ENCODE peak calls at places on chromosomes 2 and 18, in nine cellular contexts. H, X, S, F, G, M, C, Q and D are unnamed samples. For H3K4me1 and H3K36me3, the result is how much of the 10 kb centered on the place peaks cover.

GRCh38 chr2:185980944-185981343 is 242.3 kb downstream of the FSIP2 start:
- DNase-seq in X (no peak), S (no peak), H (no peak), F (no peak), Q (no peak), M (no peak), G (no peak), C (no peak), D (no peak)

GRCh38 chr2:112728384-112729175 is 7.8 kb downstream of the NT5DC4 start:
- DNase-seq in Q (peak), S (no peak), F (no peak), G (no peak), M (no peak), H (no peak), C (no peak), X (no peak), D (no peak)

GRCh38 chr2:60818272-60818671 is 62.2 kb downstream of the PAPOLG start:
- DNase-seq in C (no peak), X (no peak), H (no peak), M (no peak), F (no peak), Q (no peak), S (peak), G (no peak), D (no peak)

GRCh38 chr18:37566479-37567060 is 972 bp upstream of the CELF4 start:
- DNase-seq in H (no peak), F (no peak), Q (peak), X (no peak), S (no peak), M (no peak), G (no peak), C (no peak), D (no peak)

GRCh38 chr18:79947881-79948610 is 3.4 kb downstream of the SLC66A2 start:
- DNase-seq in M (peak), S (no peak), F (no peak), G (peak), H (peak), Q (peak), X (no peak), C (no peak), D (no peak)

GRCh38 chr2:130840506-130840905 is 3.8 kb downstream of the ARHGEF4 start:
- DNase-seq in M (peak), S (no peak), G (no peak), C (no peak), H (no peak), F (no peak), X (no peak), Q (peak), D (no peak)

GRCh38 chr2:10281891-10282290 is 20.8 kb upstream of the HPCAL1 start:
- DNase-seq in H (no peak), G (no peak), F (no peak), X (no peak), C (no peak), M (no peak), S (no peak), Q (peak), D (no peak)

GRCh38 chr18:49814147-49814499 is 790 bp upstream of the ACAA2 start:
- DNase-seq in G (no peak), X (no peak), M (no peak), S (peak), Q (no peak), F (peak), H (peak), C (peak), D (peak)

GRCh38 chr2:43139996-43140621 is 86.3 kb downstream of the ZFP36L2 start:
- DNase-seq in X (no peak), C (peak), S (no peak), H (peak), F (no peak), G (no peak), M (peak), Q (peak), D (peak)

DNA sequence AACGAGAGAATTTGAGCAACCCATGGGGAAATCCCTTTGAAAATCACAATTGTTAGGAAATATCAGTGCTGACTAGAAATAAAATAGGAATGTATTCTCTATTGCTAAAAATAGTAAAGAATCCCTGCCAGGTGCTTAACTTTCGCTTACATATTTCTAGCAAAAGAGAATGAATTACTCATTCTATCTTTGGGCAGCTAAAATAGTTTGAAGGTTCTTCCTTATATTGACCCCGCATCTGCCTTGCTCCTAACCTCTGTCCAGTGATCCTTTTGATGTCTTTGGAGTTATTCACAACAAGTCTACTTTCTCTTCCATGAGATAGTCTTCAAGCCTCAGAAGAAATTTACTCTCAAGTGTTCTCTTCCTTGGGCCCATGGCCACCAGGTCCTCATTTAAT is 103.8 kb downstream of the PLCL1 start:
- DNase-seq in C (no peak), G (no peak), M (no peak), H (no peak), S (no peak), F (no peak), Q (no peak), X (no peak), D (no peak)
- H3K4me3 ChIP-seq in C (no peak), G (no peak), M (no peak), H (no peak), S (no peak), F (no peak), Q (no peak), X (no peak), D (no peak)

DNA sequence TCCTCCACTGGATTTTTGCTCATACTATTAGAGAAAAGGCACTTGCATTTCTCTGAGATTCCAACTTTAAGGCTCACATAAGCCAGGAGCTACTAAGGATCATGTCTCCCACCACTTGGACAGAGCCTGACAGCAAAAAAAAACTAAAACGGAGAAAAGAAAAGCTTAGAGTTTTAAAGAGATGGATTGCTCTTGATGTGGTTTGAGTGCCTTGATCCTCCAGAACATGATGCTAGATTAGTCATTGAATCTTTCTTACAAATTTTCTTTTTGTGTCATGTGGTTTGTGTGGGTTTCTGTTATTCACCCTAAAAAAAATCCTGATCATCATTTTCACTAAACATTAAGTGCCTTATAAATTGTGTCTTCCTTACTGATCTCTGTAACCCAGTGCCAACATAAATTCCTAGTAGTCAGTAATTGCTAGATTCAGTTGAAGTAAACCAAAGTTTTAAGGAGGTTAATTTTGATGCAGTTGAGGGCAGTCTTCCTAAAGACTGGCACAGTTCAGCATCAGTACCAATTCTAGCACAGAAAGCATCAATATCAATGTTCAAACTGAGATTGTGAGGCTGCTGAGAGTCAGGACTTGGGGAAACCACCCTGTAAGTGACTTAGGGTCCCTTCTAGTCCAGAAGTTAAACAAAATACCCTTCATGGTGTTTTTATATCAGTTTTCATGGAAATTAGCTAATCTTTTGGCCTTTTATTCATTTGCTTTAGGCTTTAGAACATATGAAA is 206.3 kb downstream of the RAD51AP2 start:
- DNase-seq in C (no peak), M (no peak), Q (no peak), X (no peak), F (no peak), G (no peak), H (no peak), S (no peak), D (peak)
- H3K4me1 ChIP-seq in C (under half), M (under half), Q (under half), X (under half), F (under half), G (under half), H (under half), S (under half), D (under half)

GRCh38 chr18:3269241-3269640 is 7.3 kb downstream of the MYL12B start:
- DNase-seq in Q (no peak), F (no peak), S (no peak), G (no peak), C (no peak), H (no peak), M (no peak), X (no peak), D (peak)

GRCh38 chr18:3268306-3268705 is 6.4 kb downstream of the MYL12B start:
- DNase-seq in F (no peak), Q (no peak), G (no peak), M (no peak), H (no peak), S (no peak), C (no peak), X (no peak), D (no peak)

GRCh38 chr18:3269900-3270299 is 8.0 kb downstream of the MYL12B start:
- DNase-seq in H (no peak), S (no peak), C (no peak), X (no peak), F (no peak), G (no peak), Q (no peak), M (no peak), D (no peak)

DNA sequence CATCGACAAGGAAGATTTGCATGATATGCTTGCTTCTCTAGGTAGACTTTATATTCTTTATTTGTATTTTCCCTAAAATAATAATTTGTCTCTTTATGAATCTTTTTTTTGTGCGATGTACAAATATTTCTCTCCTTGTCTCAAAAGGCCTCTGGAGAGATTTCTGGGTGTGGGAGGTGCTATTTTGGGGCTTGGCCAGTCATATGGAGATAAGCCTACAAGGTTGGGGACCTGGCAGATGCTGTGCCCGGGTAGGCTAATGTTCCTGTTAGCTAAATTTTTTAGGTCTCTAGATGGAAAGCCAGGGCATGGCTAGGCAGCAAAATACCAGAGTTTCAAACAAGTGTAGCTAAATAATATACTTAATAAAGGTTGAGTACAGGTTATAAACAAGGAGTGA is 11.1 kb downstream of the MYL12B start:
- DNase-seq in S (no peak), C (no peak), X (no peak), F (no peak), M (no peak), Q (no peak), H (no peak), G (no peak), D (no peak)
- H3K36me3 ChIP-seq in S (half or more), C (half or more), X (half or more), F (under half), M (under half), Q (half or more), H (half or more), G (under half), D (half or more)

DNA sequence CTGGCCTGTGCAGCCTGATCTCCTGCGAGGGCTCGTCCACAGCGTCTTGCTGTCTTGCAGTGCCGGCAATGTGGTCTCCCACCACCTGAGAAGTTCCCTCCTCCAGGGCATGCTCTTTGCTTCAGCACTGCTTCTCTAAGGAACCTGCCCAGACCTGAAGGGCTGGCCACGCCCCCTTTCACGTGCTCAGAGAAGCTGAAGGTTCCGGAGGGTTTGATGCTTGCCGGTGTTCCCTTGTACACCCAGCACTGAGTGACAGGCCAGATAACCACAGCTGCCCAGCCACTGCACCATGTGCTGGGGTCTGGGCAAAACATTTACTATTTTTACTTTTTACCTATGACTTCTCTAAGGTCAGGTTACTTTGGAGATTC is 1.7 kb upstream of the POLR2D start:
- DNase-seq in F (no peak), H (peak), M (peak), G (peak), S (peak), Q (peak), X (peak), C (no peak), D (no peak)
- H3K4me3 ChIP-seq in F (no peak), H (no peak), M (no peak), G (no peak), S (no peak), Q (no peak), X (no peak), C (no peak), D (no peak)

GRCh38 chr2:173079141-173079540 is 3.5 kb downstream of the MAP3K20 start:
- DNase-seq in G (no peak), S (no peak), H (no peak), F (no peak), Q (no peak), C (no peak), M (no peak), X (no peak), D (no peak)

GRCh38 chr2:173075781-173076556 is at the start of gene MAP3K20:
- DNase-seq in M (peak), H (peak), Q (peak), C (peak), G (peak), X (peak), F (peak), S (peak), D (peak)

GRCh38 chr2:173077506-173078177 is 2.0 kb downstream of the MAP3K20 start:
- DNase-seq in M (no peak), X (no peak), C (no peak), H (no peak), S (no peak), Q (no peak), G (no peak), F (no peak), D (no peak)

GRCh38 chr2:173076557-173077345 is 1.1 kb downstream of the MAP3K20 start:
- DNase-seq in F (peak), G (peak), S (peak), C (peak), H (peak), Q (peak), M (peak), X (no peak), D (peak)

DNA sequence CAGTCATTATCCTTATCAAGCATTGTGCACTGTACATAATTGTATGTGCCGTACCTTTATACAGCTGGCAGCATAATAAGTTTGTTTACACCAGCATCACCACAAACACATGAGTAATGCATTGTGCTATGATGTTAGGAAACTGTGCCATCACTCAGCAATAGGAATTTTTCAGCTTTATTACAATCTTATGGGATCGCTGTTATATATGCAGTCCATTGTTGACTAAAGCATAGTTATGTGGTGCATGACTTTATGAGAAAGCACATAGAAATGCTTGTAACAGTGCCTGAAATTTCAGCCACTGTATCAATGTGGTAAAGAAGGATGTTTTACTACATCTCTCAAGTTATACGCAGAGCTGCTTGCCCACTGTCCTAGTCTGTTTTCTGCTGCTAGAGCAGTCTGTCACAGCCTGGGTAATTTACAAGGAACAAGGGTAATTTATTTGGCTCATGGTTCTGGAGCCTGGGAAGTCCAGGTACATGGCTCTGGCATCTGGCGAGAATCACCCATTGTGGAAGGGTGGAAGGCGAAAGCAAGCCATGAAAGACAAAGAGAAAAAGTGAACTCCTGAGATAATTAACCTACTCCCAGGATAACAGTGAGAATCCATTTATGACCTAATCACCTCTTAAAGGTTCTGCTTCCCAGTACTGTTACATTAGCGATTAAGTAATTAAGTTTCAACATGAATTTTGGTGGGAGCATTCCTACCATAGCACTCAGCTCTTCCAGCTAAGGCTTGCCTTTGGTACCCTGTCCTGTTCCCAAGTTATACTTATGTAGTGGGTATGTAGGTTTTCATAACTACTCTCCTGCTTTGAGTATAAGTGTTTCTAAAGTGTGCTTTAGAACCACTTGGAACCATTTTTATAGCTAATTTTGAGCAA is 4.6 kb downstream of the MAP3K20 start:
- DNase-seq in G (no peak), X (peak), H (no peak), C (no peak), S (no peak), F (no peak), Q (no peak), M (no peak), D (peak)
- H3K4me1 ChIP-seq in G (half or more), X (under half), H (under half), C (under half), S (under half), F (under half), Q (under half), M (under half), D (half or more)